ENCODE peak calls at places on chromosomes 11 and 22, in four cellular contexts. X, T, J and H are unnamed samples.

GRCh38 chr11:37141707-37142106 is 543.7 kb upstream of the RAG2 start:
- DNase-seq in X (no peak), T (no peak), J (no peak), H (no peak)

GRCh38 chr11:44130751-44131150 is 35.3 kb downstream of the EXT2 start:
- DNase-seq in X (no peak), T (no peak), J (no peak), H (no peak)

GRCh38 chr22:16807109-16807508 is 18.1 kb downstream of the XKR3 start:
- DNase-seq in X (no peak), T (no peak), J (no peak), H (no peak)

GRCh38 chr11:19241260-19242183 is 777 bp upstream of the E2F8 start:
- DNase-seq in X (peak; percentile 16), T (no peak), J (no peak), H (no peak)

GRCh38 chr22:36162127-36163034 is 1.8 kb upstream of the APOL3 start:
- DNase-seq in X (no peak), T (no peak), J (no peak), H (no peak)

GRCh38 chr11:63906585-63906984 is 10.4 kb downstream of the RCOR2 start:
- DNase-seq in X (no peak), T (no peak), J (peak; percentile 13), H (peak; percentile 30)

GRCh38 chr11:13861411-13861810 is 101.1 kb upstream of the SPON1 start:
- DNase-seq in X (no peak), T (no peak), J (no peak), H (no peak)

GRCh38 chr22:38353142-38353629 is 36.0 kb upstream of the CSNK1E start:
- DNase-seq in X (peak; percentile 52), T (peak; percentile 40), J (peak; percentile 27), H (peak; percentile 44)

GRCh38 chr11:103870821-103871309 is 165.6 kb upstream of the DDI1 start:
- DNase-seq in X (no peak), T (no peak), J (no peak), H (peak; percentile 17)

GRCh38 chr22:40181323-40181722 is 3.6 kb downstream of the TNRC6B start:
- DNase-seq in X (no peak), T (no peak), J (no peak), H (no peak)

GRCh38 chr22:39515266-39516050 is 4.9 kb upstream of the ATF4 start:
- DNase-seq in X (no peak), T (no peak), J (no peak), H (no peak)

GRCh38 chr11:92152245-92152644 is 72.4 kb upstream of the FAT3 start:
- DNase-seq in X (peak; percentile 28), T (no peak), J (no peak), H (no peak)

GRCh38 chr22:46028069-46028991 is 51.4 kb upstream of the WNT7B start:
- DNase-seq in X (no peak), T (no peak), J (no peak), H (no peak)

GRCh38 chr11:82557274-82557673 is 176.4 kb downstream of the FAM181B start:
- DNase-seq in X (no peak), T (no peak), J (no peak), H (no peak)

GRCh38 chr11:6828103-6828502 is 17.4 kb upstream of the OR10A5 start:
- DNase-seq in X (no peak), T (no peak), J (no peak), H (no peak)

GRCh38 chr11:3880724-3881123 is 25.3 kb downstream of the STIM1 start:
- DNase-seq in X (peak; percentile 25), T (no peak), J (peak; percentile 58), H (no peak)

GRCh38 chr22:39419096-39419495 is 19.5 kb downstream of the TAB1 start:
- DNase-seq in X (no peak), T (no peak), J (no peak), H (no peak)

GRCh38 chr11:132424433-132424832 is 1054.0 kb downstream of the NTM start:
- DNase-seq in X (no peak), T (no peak), J (no peak), H (no peak)

GRCh38 chr11:30853470-30853869 is 267.3 kb upstream of the MPPED2 start:
- DNase-seq in X (no peak), T (no peak), J (no peak), H (no peak)

GRCh38 chr11:38365274-38365673 is 1767.2 kb upstream of the RAG2 start:
- DNase-seq in X (no peak), T (no peak), J (no peak), H (no peak)

GRCh38 chr11:120511116-120511803 is at the start of gene GRIK4:
- DNase-seq in X (peak; percentile 61), T (peak; percentile 80), J (peak; percentile 57), H (peak; percentile 72)

DNA sequence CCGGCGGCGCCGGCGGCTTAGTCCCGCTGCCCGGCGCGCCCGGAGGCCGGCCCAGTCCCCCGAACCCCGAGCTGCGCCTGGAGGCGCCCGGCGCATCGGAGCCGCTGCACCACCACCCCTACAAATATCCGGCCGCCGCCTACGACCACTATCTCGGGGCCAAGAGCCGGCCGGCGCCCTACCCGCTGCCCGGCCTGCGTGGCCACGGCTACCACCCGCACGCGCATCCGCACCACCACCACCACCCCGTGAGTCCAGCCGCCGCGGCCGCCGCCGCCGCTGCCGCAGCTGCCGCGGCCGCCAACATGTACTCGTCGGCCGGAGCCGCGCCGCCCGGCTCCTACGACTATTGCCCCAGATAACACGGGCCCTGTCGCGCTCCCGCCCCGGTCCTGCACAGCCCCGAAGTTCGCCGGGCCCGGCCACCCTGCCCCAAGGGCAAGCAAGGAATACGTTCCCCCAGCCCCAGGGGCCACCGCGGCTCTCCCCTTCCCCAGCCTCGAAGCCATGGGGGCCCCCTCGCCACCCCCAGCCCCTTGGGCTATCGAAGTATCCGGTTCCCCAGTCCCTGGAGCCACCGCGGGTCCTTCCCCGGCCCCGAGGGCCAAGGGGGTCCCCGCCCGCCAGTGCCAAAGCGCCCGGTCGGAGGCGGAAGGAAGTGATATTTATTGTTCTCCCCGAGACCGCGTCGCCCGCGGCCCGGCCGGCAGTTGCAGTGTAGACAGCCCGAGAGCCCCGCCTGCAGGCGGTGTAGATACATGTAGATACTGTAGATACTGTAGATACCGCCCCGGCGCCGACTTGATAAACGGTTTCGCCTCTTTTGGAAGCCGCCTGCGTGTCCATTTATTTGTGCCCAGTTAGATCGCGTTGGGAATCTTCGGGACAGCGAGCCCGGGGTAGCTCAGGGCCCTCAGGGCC is 6.2 kb downstream of the TBX1 start:
- DNase-seq in X (no peak), T (peak; percentile 45), J (no peak), H (peak; percentile 28)
- TF ChIP-seq CTCF in X (no peak), T (peak; percentile 46), J (peak; percentile 30), H (peak; percentile 30)

DNA sequence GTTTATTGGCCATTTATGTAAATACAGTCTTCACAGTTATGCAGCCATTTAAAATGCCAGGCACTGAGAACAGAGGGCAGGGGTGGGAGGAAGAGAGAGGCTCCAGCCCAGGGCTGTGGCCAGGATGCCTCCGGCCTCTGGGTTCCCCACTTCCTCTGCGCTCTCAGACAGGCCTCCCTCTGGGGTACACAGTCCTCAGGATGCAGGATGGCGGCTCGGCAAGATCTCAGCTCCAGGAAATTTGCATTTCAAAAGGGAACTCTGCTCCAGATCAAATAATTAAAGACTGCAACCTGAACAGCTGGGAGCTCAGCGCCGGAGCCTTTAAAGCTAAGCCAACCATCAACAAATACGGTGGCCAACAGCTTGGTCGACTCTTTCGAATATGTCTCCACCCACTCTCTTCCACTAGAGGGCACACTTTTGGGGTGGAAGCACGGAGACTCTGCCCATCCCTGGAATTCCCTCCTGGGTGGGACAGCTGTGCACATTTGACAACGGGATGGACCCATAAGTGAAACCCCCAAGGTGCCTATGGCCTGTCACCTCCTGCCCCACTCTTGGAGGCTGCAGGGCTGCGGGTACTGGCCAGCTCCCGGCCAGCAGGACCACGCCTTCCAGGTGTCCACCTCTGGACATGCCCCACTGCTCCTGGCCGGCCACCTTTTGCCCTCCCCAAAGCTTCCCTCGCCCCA is 1044.7 kb downstream of the BRD1 start:
- DNase-seq in X (no peak), T (no peak), J (no peak), H (no peak)
- TF ChIP-seq CTCF in X (peak; percentile 19), T (no peak), J (no peak), H (no peak)

GRCh38 chr11:94602430-94603372 is 35.5 kb downstream of the PIWIL4 start:
- DNase-seq in X (peak; percentile 41), T (peak; percentile 55), J (peak; percentile 86), H (peak; percentile 83)
- TF ChIP-seq CTCF in X (no peak), T (peak; percentile 52), J (peak; percentile 64), H (peak; percentile 26)

DNA sequence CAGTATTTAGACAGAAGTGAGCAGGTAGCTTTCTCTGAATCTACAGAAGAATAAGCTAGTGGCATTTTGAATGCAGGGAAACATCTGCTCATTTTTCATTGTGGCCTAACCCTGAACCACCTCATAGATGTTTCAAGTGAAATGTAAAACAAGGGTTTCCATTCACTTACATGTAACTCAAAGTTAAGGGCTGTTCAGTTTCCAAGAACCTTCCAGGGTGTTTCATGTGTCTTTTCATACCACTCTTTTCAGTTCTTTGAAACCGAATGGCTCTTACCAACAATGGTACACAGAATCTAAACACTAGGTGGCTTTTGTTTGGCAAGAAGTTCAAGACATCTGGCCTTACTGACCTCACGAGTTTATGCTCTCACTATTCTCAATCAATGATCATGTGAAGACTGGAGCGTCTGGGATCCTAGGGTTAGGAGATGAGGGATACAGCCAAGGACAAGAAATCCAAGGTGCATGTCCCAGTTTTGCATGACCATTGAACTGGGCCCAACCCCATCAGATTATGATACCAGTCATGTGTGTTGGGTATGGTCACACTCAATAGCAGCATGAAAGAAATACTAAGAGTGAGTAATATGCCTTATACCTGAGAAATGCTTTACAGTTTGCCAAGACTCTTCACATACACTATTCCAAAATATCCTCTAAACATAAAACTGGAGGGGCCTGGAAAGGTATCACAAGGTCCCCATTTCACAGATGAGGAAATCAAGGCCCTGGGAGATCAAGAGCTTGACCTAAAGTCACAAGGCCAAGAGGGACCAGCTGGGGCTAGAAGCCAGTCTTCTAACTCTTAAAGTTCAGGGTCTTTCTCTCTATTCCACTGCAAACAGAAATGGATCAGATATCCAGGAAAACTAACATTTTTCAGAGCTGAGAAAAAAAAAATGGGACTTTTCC is 92.7 kb downstream of the ETS1 start:
- DNase-seq in X (no peak), T (no peak), J (no peak), H (no peak)
- TF ChIP-seq CTCF in X (no peak), T (no peak), J (no peak), H (no peak)

GRCh38 chr11:69641681-69642548 is 959 bp downstream of the CCND1 start:
- DNase-seq in X (no peak), T (no peak), J (no peak), H (no peak)

GRCh38 chr11:69642549-69642912 is 1.6 kb downstream of the CCND1 start:
- DNase-seq in X (no peak), T (no peak), J (no peak), H (no peak)

GRCh38 chr11:69640260-69640994 is 529 bp upstream of the CCND1 start:
- DNase-seq in X (peak; percentile 45), T (no peak), J (no peak), H (peak; percentile 52)

GRCh38 chr11:69639843-69640242 is 1.1 kb upstream of the CCND1 start:
- DNase-seq in X (no peak), T (no peak), J (no peak), H (no peak)

DNA sequence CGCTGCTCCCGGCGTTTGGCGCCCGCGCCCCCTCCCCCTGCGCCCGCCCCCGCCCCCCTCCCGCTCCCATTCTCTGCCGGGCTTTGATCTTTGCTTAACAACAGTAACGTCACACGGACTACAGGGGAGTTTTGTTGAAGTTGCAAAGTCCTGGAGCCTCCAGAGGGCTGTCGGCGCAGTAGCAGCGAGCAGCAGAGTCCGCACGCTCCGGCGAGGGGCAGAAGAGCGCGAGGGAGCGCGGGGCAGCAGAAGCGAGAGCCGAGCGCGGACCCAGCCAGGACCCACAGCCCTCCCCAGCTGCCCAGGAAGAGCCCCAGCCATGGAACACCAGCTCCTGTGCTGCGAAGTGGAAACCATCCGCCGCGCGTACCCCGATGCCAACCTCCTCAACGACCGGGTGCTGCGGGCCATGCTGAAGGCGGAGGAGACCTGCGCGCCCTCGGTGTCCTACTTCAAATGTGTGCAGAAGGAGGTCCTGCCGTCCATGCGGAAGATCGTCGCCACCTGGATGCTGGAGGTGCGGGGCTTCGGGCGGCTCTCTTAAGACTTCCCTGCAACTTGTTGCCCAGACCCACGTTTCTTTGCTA is at the start of gene CCND1:
- DNase-seq in X (peak; percentile 95), T (peak; percentile 80), J (peak; percentile 94), H (peak; percentile 91)
- TF ChIP-seq CTCF in X (no peak), T (peak; percentile 32), J (peak; percentile 46), H (peak; percentile 22)